ENCODE peak calls at places on chromosomes 16 and 17, in five cellular contexts. R, L, H, I and G are unnamed samples.

GRCh38 chr16:14015461-14015860 is 55.7 kb upstream of the MRTFB start:
- DNase-seq in R (no peak), L (no peak), H (no peak), I (no peak), G (no peak)

GRCh38 chr16:27444015-27444414 is 42.0 kb downstream of the IL21R start:
- DNase-seq in R (no peak), L (no peak), H (no peak), I (no peak), G (no peak)

GRCh38 chr16:51180719-51181494 is 29.8 kb upstream of the SALL1 start:
- DNase-seq in R (no peak), L (peak), H (no peak), I (no peak), G (no peak)

GRCh38 chr17:68777243-68777855 is 176.2 kb upstream of the FAM20A start:
- DNase-seq in R (peak), L (peak), H (no peak), I (peak), G (peak)

GRCh38 chr17:27818311-27819170 is 18.2 kb upstream of the NOS2 start:
- DNase-seq in R (no peak), L (no peak), H (peak), I (no peak), G (no peak)

GRCh38 chr17:50872710-50873424 is 6.7 kb upstream of the TOB1 start:
- DNase-seq in R (peak), L (no peak), H (no peak), I (no peak), G (no peak)

GRCh38 chr16:47519996-47520679 is 59.0 kb downstream of the PHKB start:
- DNase-seq in R (no peak), L (no peak), H (no peak), I (no peak), G (no peak)

GRCh38 chr16:23026777-23027362 is 122.4 kb downstream of the USP31 start:
- DNase-seq in R (peak), L (peak), H (no peak), I (peak), G (peak)

GRCh38 chr17:12964840-12965239 is 53.0 kb downstream of the ELAC2 start:
- DNase-seq in R (no peak), L (no peak), H (no peak), I (no peak), G (no peak)

GRCh38 chr16:21277927-21278706 is at the start of gene CRYM:
- DNase-seq in R (no peak), L (peak), H (peak), I (peak), G (peak)

GRCh38 chr17:21280081-21280518 is 4.4 kb upstream of the MAP2K3 start:
- DNase-seq in R (no peak), L (peak), H (peak), I (peak), G (peak)

GRCh38 chr17:21160401-21160800 is 33.6 kb downstream of the DHRS7B start:
- DNase-seq in R (no peak), L (no peak), H (no peak), I (no peak), G (no peak)

GRCh38 chr16:65377131-65377649 is 255.3 kb upstream of the CDH11 start:
- DNase-seq in R (no peak), L (no peak), H (no peak), I (no peak), G (no peak)

GRCh38 chr16:86970279-86970678 is 346.9 kb downstream of the C16orf95 start:
- DNase-seq in R (no peak), L (no peak), H (no peak), I (no peak), G (no peak)

GRCh38 chr16:59733321-59733720 is 999.2 kb upstream of the GOT2 start:
- DNase-seq in R (no peak), L (no peak), H (no peak), I (no peak), G (no peak)

GRCh38 chr17:68461122-68461539 is 3.8 kb upstream of the WIPI1 start:
- DNase-seq in R (no peak), L (peak), H (no peak), I (no peak), G (no peak)

GRCh38 chr16:88712362-88712979 is 6.2 kb downstream of the CTU2 start:
- DNase-seq in R (no peak), L (no peak), H (no peak), I (no peak), G (no peak)

GRCh38 chr17:35094902-35095301 is 24.8 kb downstream of the RAD51D start:
- DNase-seq in R (peak), L (no peak), H (no peak), I (no peak), G (no peak)

GRCh38 chr16:67277999-67278772 is 1.1 kb upstream of the PLEKHG4 start:
- DNase-seq in R (peak), L (no peak), H (no peak), I (no peak), G (peak)

GRCh38 chr17:80228477-80228876 is 8.2 kb downstream of the SLC26A11 start:
- DNase-seq in R (no peak), L (no peak), H (no peak), I (no peak), G (no peak)

GRCh38 chr17:4316648-4317047 is 49.8 kb downstream of the UBE2G1 start:
- DNase-seq in R (no peak), L (no peak), H (no peak), I (no peak), G (no peak)

GRCh38 chr16:14398014-14398717 is 231.9 kb downstream of the PARN start:
- DNase-seq in R (no peak), L (no peak), H (no peak), I (no peak), G (no peak)

GRCh38 chr16:51577621-51578303 is 426.7 kb upstream of the SALL1 start:
- DNase-seq in R (no peak), L (no peak), H (no peak), I (no peak), G (no peak)

GRCh38 chr17:30323895-30324319 is 9.9 kb downstream of the TMIGD1 start:
- DNase-seq in R (no peak), L (peak), H (peak), I (no peak), G (no peak)

GRCh38 chr16:9906218-9906617 is 276.0 kb downstream of the GRIN2A start:
- DNase-seq in R (no peak), L (no peak), H (no peak), I (no peak), G (no peak)